ENCODE peak calls at places on chromosomes 2 and 18, in eight cellular contexts. One of them, this sample, is unnamed.

GRCh38 chr2:166239548-166239947 is 111.7 kb upstream of the SCN1A start:
- DNase-seq in GM23338: no peak
- DNase-seq in suprapubic skin: no peak
- DNase-seq in SK-N-SH: no peak
- DNase-seq in transverse colon: no peak
- DNase-seq in sigmoid colon: no peak
- DNase-seq in spleen: no peak
- DNase-seq in HCT116: no peak
- DNase-seq in this sample: no peak

GRCh38 chr18:24703316-24703715 is 242.9 kb downstream of the HRH4 start:
- DNase-seq in GM23338: no peak
- DNase-seq in SK-N-SH: no peak
- DNase-seq in transverse colon: no peak
- DNase-seq in suprapubic skin: no peak
- DNase-seq in sigmoid colon: no peak
- DNase-seq in HCT116: no peak
- DNase-seq in spleen: no peak
- DNase-seq in this sample: no peak

GRCh38 chr2:241008711-241009121 is 10.3 kb downstream of the SNED1 start:
- DNase-seq in HCT116: no peak
- DNase-seq in sigmoid colon: no peak
- DNase-seq in SK-N-SH: no peak
- DNase-seq in spleen: peak; percentile 68
- DNase-seq in GM23338: no peak
- DNase-seq in transverse colon: no peak
- DNase-seq in suprapubic skin: no peak
- DNase-seq in this sample: no peak

GRCh38 chr18:63476666-63477065 is at the start of gene SERPINB5:
- DNase-seq in sigmoid colon: no peak
- DNase-seq in suprapubic skin: peak; percentile 82
- DNase-seq in HCT116: peak; percentile 69
- DNase-seq in spleen: no peak
- DNase-seq in GM23338: no peak
- DNase-seq in transverse colon: peak; percentile 90
- DNase-seq in SK-N-SH: no peak
- DNase-seq in this sample: no peak

GRCh38 chr2:215441560-215442391 is 5.9 kb upstream of the FN1 start:
- DNase-seq in GM23338: no peak
- DNase-seq in HCT116: no peak
- DNase-seq in spleen: no peak
- DNase-seq in sigmoid colon: no peak
- DNase-seq in transverse colon: no peak
- DNase-seq in SK-N-SH: no peak
- DNase-seq in suprapubic skin: no peak
- DNase-seq in this sample: no peak

GRCh38 chr18:50284226-50284885 is 3.0 kb upstream of the MBD1 start:
- DNase-seq in HCT116: peak; percentile 15
- DNase-seq in transverse colon: no peak
- DNase-seq in spleen: no peak
- DNase-seq in GM23338: no peak
- DNase-seq in suprapubic skin: no peak
- DNase-seq in sigmoid colon: no peak
- DNase-seq in SK-N-SH: no peak
- DNase-seq in this sample: no peak

GRCh38 chr18:36633961-36634412 is 194.8 kb downstream of the TPGS2 start:
- DNase-seq in transverse colon: no peak
- DNase-seq in suprapubic skin: no peak
- DNase-seq in sigmoid colon: no peak
- DNase-seq in spleen: no peak
- DNase-seq in SK-N-SH: no peak
- DNase-seq in GM23338: peak; percentile 17
- DNase-seq in HCT116: no peak
- DNase-seq in this sample: no peak

GRCh38 chr2:71609029-71609428 is 155.7 kb downstream of the DYSF start:
- DNase-seq in sigmoid colon: peak; percentile 37
- DNase-seq in SK-N-SH: peak; percentile 14
- DNase-seq in GM23338: no peak
- DNase-seq in suprapubic skin: no peak
- DNase-seq in HCT116: no peak
- DNase-seq in transverse colon: no peak
- DNase-seq in spleen: peak; percentile 45
- DNase-seq in this sample: no peak

GRCh38 chr2:151261240-151261976 is at the start of gene RBM43:
- DNase-seq in SK-N-SH: peak; percentile 90
- DNase-seq in HCT116: peak; percentile 33
- DNase-seq in transverse colon: peak; percentile 88
- DNase-seq in GM23338: peak; percentile 88
- DNase-seq in sigmoid colon: peak; percentile 95
- DNase-seq in suprapubic skin: peak; percentile 96
- DNase-seq in spleen: peak; percentile 95
- DNase-seq in this sample: no peak

GRCh38 chr2:151261977-151262291 is 271 bp upstream of the RBM43 start:
- DNase-seq in GM23338: no peak
- DNase-seq in SK-N-SH: no peak
- DNase-seq in spleen: no peak
- DNase-seq in HCT116: no peak
- DNase-seq in sigmoid colon: no peak
- DNase-seq in transverse colon: no peak
- DNase-seq in suprapubic skin: no peak
- DNase-seq in this sample: no peak

GRCh38 chr2:151258121-151258520 is 3.5 kb downstream of the RBM43 start:
- DNase-seq in suprapubic skin: no peak
- DNase-seq in HCT116: no peak
- DNase-seq in GM23338: no peak
- DNase-seq in SK-N-SH: no peak
- DNase-seq in spleen: no peak
- DNase-seq in transverse colon: no peak
- DNase-seq in sigmoid colon: no peak
- DNase-seq in this sample: no peak

GRCh38 chr2:151262629-151263028 is 966 bp upstream of the RBM43 start:
- DNase-seq in SK-N-SH: no peak
- DNase-seq in spleen: peak; percentile 79
- DNase-seq in suprapubic skin: no peak
- DNase-seq in sigmoid colon: no peak
- DNase-seq in HCT116: no peak
- DNase-seq in GM23338: peak; percentile 42
- DNase-seq in transverse colon: no peak
- DNase-seq in this sample: no peak

DNA sequence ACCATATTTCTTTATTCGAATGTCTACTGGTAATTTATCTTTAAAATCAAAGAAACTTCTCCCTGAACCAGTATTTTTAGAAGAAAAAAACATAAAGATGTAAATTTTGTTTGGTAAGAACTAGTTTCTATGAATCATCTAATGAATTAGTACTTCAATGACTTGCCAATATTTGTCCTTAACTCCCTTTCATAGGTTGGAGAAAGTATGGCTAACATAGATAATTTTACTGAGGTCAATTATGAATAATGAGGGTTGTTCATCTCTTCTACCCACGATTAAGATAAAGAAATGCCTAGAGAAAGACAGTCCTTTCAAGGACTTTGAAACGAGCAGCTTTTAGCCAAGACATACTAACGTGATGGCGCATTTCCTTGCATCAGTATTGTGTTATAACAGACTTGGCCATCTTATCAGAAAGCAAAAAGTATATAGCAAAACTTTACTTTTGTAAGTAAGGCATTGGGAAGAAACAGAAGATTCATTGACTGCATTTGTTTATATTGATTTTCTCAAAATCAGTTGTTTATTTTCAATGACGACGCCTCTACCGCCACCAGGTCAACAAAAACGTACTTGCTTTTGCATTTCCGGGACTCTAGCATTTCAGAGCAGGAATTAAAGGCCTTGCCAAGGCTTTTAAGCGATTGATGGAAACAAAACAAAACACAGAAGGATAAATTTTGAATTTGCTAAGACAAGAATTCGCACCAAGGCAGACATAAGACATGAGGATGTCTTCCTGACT is 997 bp downstream of the RBM43 start:
- DNase-seq in spleen: no peak
- DNase-seq in SK-N-SH: no peak
- DNase-seq in suprapubic skin: no peak
- DNase-seq in GM23338: peak; percentile 11
- DNase-seq in sigmoid colon: no peak
- DNase-seq in transverse colon: no peak
- DNase-seq in HCT116: no peak
- DNase-seq in this sample: no peak
- TF ChIP-seq POLR2AphosphoS5 in spleen: no peak
- TF ChIP-seq POLR2AphosphoS5 in SK-N-SH: no peak
- TF ChIP-seq POLR2AphosphoS5 in suprapubic skin: no peak
- TF ChIP-seq POLR2AphosphoS5 in GM23338: no peak
- TF ChIP-seq POLR2AphosphoS5 in sigmoid colon: no peak
- TF ChIP-seq POLR2AphosphoS5 in transverse colon: no peak
- TF ChIP-seq POLR2AphosphoS5 in HCT116: no peak
- TF ChIP-seq POLR2AphosphoS5 in this sample: no peak

GRCh38 chr2:216601632-216602409 is 31.4 kb upstream of the IGFBP2 start:
- DNase-seq in transverse colon: no peak
- DNase-seq in sigmoid colon: no peak
- DNase-seq in suprapubic skin: no peak
- DNase-seq in HCT116: no peak
- DNase-seq in SK-N-SH: no peak
- DNase-seq in GM23338: no peak
- DNase-seq in spleen: no peak
- DNase-seq in this sample: no peak

GRCh38 chr2:216594081-216594480 is 39.1 kb upstream of the IGFBP2 start:
- DNase-seq in GM23338: no peak
- DNase-seq in transverse colon: no peak
- DNase-seq in SK-N-SH: no peak
- DNase-seq in HCT116: no peak
- DNase-seq in suprapubic skin: no peak
- DNase-seq in sigmoid colon: no peak
- DNase-seq in spleen: no peak
- DNase-seq in this sample: no peak

GRCh38 chr2:216596986-216597509 is 36.2 kb upstream of the IGFBP2 start:
- DNase-seq in sigmoid colon: no peak
- DNase-seq in suprapubic skin: no peak
- DNase-seq in SK-N-SH: peak; percentile 34
- DNase-seq in transverse colon: no peak
- DNase-seq in spleen: no peak
- DNase-seq in HCT116: no peak
- DNase-seq in GM23338: no peak
- DNase-seq in this sample: no peak

GRCh38 chr2:216591480-216591879 is 41.7 kb upstream of the IGFBP2 start:
- DNase-seq in GM23338: no peak
- DNase-seq in sigmoid colon: no peak
- DNase-seq in transverse colon: no peak
- DNase-seq in suprapubic skin: no peak
- DNase-seq in spleen: no peak
- DNase-seq in SK-N-SH: no peak
- DNase-seq in HCT116: no peak
- DNase-seq in this sample: no peak

DNA sequence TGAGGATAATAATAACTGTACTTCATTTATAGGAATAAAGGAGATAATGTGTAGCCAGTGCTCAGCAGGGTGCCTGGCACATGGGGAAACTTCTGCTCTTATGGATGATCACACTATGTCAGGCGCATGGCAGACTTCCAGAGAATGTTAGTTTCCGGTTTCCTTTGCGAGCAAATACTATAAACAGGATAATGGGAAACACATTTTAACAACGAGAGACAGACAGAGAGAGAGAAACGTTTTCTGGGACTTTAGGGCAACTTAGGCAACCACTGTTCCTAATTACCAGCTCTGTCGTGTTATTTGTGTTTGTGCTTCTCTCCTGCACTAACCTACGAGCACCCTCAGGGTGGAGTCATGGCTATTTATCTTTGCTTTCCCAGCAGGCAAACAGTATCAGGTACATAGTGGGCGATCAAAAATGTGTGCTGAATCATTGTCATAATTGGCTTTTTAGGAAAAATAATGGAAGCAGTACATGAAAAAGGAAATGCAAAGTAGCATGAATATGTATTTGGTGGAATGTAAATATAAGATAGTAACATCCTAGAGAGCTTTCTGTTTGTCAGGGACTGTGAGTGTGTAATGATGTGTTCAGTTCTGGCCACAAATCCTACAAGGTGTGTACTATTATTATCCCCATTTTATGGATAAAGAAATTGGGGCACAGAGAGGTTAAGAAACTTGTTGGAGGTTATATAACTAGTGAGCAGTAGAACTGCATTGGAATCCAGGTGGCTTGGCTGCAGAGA is 36.8 kb upstream of the IGFBP2 start:
- DNase-seq in transverse colon: no peak
- DNase-seq in suprapubic skin: no peak
- DNase-seq in SK-N-SH: peak; percentile 69
- DNase-seq in HCT116: no peak
- DNase-seq in spleen: no peak
- DNase-seq in sigmoid colon: no peak
- DNase-seq in GM23338: no peak
- DNase-seq in this sample: no peak
- TF ChIP-seq POLR2AphosphoS5 in transverse colon: no peak
- TF ChIP-seq POLR2AphosphoS5 in suprapubic skin: no peak
- TF ChIP-seq POLR2AphosphoS5 in SK-N-SH: no peak
- TF ChIP-seq POLR2AphosphoS5 in HCT116: no peak
- TF ChIP-seq POLR2AphosphoS5 in spleen: no peak
- TF ChIP-seq POLR2AphosphoS5 in sigmoid colon: no peak
- TF ChIP-seq POLR2AphosphoS5 in GM23338: no peak
- TF ChIP-seq POLR2AphosphoS5 in this sample: no peak

DNA sequence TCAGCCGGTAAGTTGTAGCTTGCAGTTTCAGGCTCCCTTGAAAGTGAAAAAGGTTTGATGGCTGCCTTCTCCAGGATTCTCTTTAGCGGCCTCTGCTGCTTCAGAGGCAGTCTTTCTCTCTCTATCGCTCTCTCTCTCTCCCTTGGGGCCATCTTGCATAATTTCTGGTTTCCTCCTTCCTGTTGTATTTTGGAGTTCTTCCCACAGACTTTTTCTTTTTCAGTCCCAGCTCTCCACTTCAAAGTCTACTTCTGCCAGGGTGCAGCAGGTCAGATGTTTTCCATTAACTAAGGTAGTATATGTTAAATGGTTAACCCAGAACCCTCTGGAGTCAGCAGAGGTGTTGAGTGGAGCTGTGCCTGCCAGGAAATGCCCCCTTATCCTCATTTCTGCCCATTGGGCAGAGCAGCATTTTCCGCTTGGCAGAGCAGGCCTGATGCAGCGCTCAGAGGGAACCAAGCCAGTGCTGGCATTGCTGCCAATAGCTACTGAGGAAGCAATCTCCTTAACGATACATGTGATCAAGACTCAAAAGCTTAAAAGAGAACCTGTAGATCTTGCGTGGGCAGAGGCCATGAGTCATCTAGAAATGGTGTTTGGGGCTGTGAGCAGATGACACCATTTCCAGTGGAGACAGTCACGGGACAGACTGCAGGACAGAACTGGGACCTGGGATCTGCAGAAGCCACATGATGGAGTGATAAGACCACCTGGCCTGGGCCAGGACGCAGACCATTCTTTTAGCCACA is 20.8 kb downstream of the DBI start:
- DNase-seq in suprapubic skin: peak; percentile 91
- DNase-seq in sigmoid colon: peak; percentile 74
- DNase-seq in SK-N-SH: peak; percentile 22
- DNase-seq in transverse colon: peak; percentile 55
- DNase-seq in HCT116: no peak
- DNase-seq in GM23338: peak; percentile 17
- DNase-seq in spleen: no peak
- DNase-seq in this sample: no peak
- TF ChIP-seq POLR2AphosphoS5 in suprapubic skin: no peak
- TF ChIP-seq POLR2AphosphoS5 in sigmoid colon: no peak
- TF ChIP-seq POLR2AphosphoS5 in SK-N-SH: no peak
- TF ChIP-seq POLR2AphosphoS5 in transverse colon: no peak
- TF ChIP-seq POLR2AphosphoS5 in HCT116: no peak
- TF ChIP-seq POLR2AphosphoS5 in GM23338: no peak
- TF ChIP-seq POLR2AphosphoS5 in spleen: no peak
- TF ChIP-seq POLR2AphosphoS5 in this sample: no peak

DNA sequence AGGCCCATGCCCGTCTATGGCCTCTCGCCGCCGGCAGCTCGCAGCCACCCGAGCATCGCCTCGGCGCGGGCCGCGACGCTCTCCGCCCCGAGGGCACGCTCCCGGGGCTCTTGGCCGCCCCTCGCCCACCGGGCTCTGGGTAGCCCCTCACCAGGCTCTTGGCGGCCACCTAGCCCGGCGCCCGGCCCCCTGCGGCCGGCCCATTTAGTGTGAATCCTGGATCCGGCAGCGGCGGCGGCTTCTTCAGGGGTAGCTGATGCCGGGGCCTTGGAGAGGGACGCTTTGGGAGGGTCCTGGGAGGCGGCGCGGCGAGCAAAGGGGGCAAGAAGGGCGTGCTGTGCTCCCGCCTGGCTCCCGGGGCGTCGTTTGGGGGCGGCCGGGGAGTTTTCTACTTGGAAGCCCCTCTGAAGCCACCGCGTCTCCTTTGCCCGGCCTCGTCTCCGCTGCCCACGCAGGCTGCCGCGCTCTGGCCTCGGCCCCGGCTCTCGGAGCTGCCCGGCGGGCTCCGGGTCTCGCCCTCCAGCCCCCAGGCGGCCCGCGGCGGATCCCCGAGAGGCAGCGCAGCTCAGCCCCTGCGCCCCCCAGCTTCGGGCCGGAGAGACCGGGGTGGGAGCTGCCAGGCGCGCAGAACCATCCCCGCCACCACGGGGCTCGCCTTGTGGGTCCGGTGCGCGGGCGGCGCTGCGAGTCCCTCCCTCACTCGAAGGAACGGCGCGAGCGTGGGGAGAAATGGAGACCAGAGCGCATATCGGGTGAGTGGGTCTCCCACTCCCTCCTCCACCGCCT is 521 bp downstream of the PIEZO2 start:
- DNase-seq in GM23338: peak; percentile 60
- DNase-seq in sigmoid colon: no peak
- DNase-seq in suprapubic skin: peak; percentile 61
- DNase-seq in HCT116: no peak
- DNase-seq in spleen: no peak
- DNase-seq in SK-N-SH: no peak
- DNase-seq in transverse colon: no peak
- DNase-seq in this sample: no peak
- TF ChIP-seq POLR2AphosphoS5 in GM23338: no peak
- TF ChIP-seq POLR2AphosphoS5 in sigmoid colon: no peak
- TF ChIP-seq POLR2AphosphoS5 in suprapubic skin: no peak
- TF ChIP-seq POLR2AphosphoS5 in HCT116: no peak
- TF ChIP-seq POLR2AphosphoS5 in spleen: no peak
- TF ChIP-seq POLR2AphosphoS5 in SK-N-SH: no peak
- TF ChIP-seq POLR2AphosphoS5 in transverse colon: no peak
- TF ChIP-seq POLR2AphosphoS5 in this sample: no peak

This sample was measured in Panc1.